ENCODE peak calls at places on chromosomes 7 and 10, in seven cellular contexts. One of them, this sample, is unnamed.

GRCh38 chr7:100476903-100477870 is 1.8 kb downstream of the TSC22D4 start:
- DNase-seq in sigmoid colon: no peak
- DNase-seq in ovary: peak
- DNase-seq in HepG2: no peak
- DNase-seq in Peyer's patch: peak
- DNase-seq in IMR-90: no peak
- DNase-seq in A549: no peak
- DNase-seq in this sample: peak

GRCh38 chr7:101237206-101238067 is at the start of gene CLDN15:
- DNase-seq in sigmoid colon: peak
- DNase-seq in ovary: peak
- DNase-seq in HepG2: peak
- DNase-seq in Peyer's patch: no peak
- DNase-seq in IMR-90: peak
- DNase-seq in A549: no peak
- DNase-seq in this sample: peak

GRCh38 chr10:131843881-131844284 is 56.9 kb upstream of the PPP2R2D start:
- DNase-seq in sigmoid colon: no peak
- DNase-seq in ovary: no peak
- DNase-seq in HepG2: no peak
- DNase-seq in Peyer's patch: no peak
- DNase-seq in IMR-90: no peak
- DNase-seq in A549: no peak
- DNase-seq in this sample: peak

GRCh38 chr10:98172495-98172894 is 38.0 kb downstream of the R3HCC1L start:
- DNase-seq in sigmoid colon: no peak
- DNase-seq in ovary: no peak
- DNase-seq in HepG2: no peak
- DNase-seq in Peyer's patch: no peak
- DNase-seq in IMR-90: no peak
- DNase-seq in A549: no peak
- DNase-seq in this sample: no peak

GRCh38 chr7:83101540-83101939 is 61.1 kb downstream of the PCLO start:
- DNase-seq in sigmoid colon: no peak
- DNase-seq in ovary: no peak
- DNase-seq in HepG2: no peak
- DNase-seq in Peyer's patch: no peak
- DNase-seq in IMR-90: no peak
- DNase-seq in A549: no peak
- DNase-seq in this sample: no peak

GRCh38 chr7:115040526-115040925 is 118.6 kb downstream of the MDFIC start:
- DNase-seq in sigmoid colon: no peak
- DNase-seq in ovary: no peak
- DNase-seq in HepG2: no peak
- DNase-seq in Peyer's patch: no peak
- DNase-seq in IMR-90: no peak
- DNase-seq in A549: no peak
- DNase-seq in this sample: no peak

GRCh38 chr10:75180592-75180991 is 30.0 kb upstream of the VDAC2 start:
- DNase-seq in sigmoid colon: no peak
- DNase-seq in ovary: no peak
- DNase-seq in HepG2: no peak
- DNase-seq in Peyer's patch: no peak
- DNase-seq in IMR-90: peak
- DNase-seq in A549: no peak
- DNase-seq in this sample: no peak

GRCh38 chr10:118850418-118851061 is 95.8 kb upstream of the CACUL1 start:
- DNase-seq in sigmoid colon: no peak
- DNase-seq in ovary: peak
- DNase-seq in HepG2: peak
- DNase-seq in Peyer's patch: peak
- DNase-seq in IMR-90: peak
- DNase-seq in A549: peak
- DNase-seq in this sample: peak

GRCh38 chr10:68600041-68600778 is 40.1 kb downstream of the TET1 start:
- DNase-seq in sigmoid colon: peak
- DNase-seq in ovary: peak
- DNase-seq in HepG2: peak
- DNase-seq in Peyer's patch: peak
- DNase-seq in IMR-90: peak
- DNase-seq in A549: peak
- DNase-seq in this sample: peak

GRCh38 chr7:24536670-24537069 is 36.6 kb upstream of the PALS2 start:
- DNase-seq in sigmoid colon: no peak
- DNase-seq in ovary: no peak
- DNase-seq in HepG2: no peak
- DNase-seq in Peyer's patch: no peak
- DNase-seq in IMR-90: no peak
- DNase-seq in A549: no peak
- DNase-seq in this sample: no peak

GRCh38 chr10:84842593-84842992 is 514.2 kb downstream of the CCSER2 start:
- DNase-seq in sigmoid colon: no peak
- DNase-seq in ovary: no peak
- DNase-seq in HepG2: no peak
- DNase-seq in Peyer's patch: no peak
- DNase-seq in IMR-90: no peak
- DNase-seq in A549: no peak
- DNase-seq in this sample: no peak

GRCh38 chr7:111083423-111083822 is 7.5 kb upstream of the LRRN3 start:
- DNase-seq in sigmoid colon: no peak
- DNase-seq in ovary: no peak
- DNase-seq in HepG2: no peak
- DNase-seq in Peyer's patch: peak
- DNase-seq in IMR-90: peak
- DNase-seq in A549: no peak
- DNase-seq in this sample: no peak

GRCh38 chr7:27148776-27149641 is 1.4 kb upstream of the HOXA6 start:
- DNase-seq in sigmoid colon: peak
- DNase-seq in ovary: peak
- DNase-seq in HepG2: no peak
- DNase-seq in Peyer's patch: no peak
- DNase-seq in IMR-90: no peak
- DNase-seq in A549: no peak
- DNase-seq in this sample: peak

GRCh38 chr10:69579661-69580060 is 6.4 kb upstream of the NEUROG3 start:
- DNase-seq in sigmoid colon: no peak
- DNase-seq in ovary: no peak
- DNase-seq in HepG2: no peak
- DNase-seq in Peyer's patch: no peak
- DNase-seq in IMR-90: no peak
- DNase-seq in A549: no peak
- DNase-seq in this sample: no peak

GRCh38 chr7:156617215-156617614 is 23.4 kb upstream of the RNF32 start:
- DNase-seq in sigmoid colon: no peak
- DNase-seq in ovary: no peak
- DNase-seq in HepG2: no peak
- DNase-seq in Peyer's patch: no peak
- DNase-seq in IMR-90: no peak
- DNase-seq in A549: no peak
- DNase-seq in this sample: no peak
- H3K4me3 ChIP-seq in sigmoid colon: no peak
- H3K4me3 ChIP-seq in ovary: no peak
- H3K4me3 ChIP-seq in HepG2: peak
- H3K4me3 ChIP-seq in Peyer's patch: peak
- H3K4me3 ChIP-seq in IMR-90: no peak
- H3K4me3 ChIP-seq in A549: no peak
- H3K4me3 ChIP-seq in this sample: no peak

GRCh38 chr7:4774007-4774406 is 1.4 kb upstream of the AP5Z1 start:
- DNase-seq in sigmoid colon: no peak
- DNase-seq in ovary: no peak
- DNase-seq in HepG2: no peak
- DNase-seq in Peyer's patch: no peak
- DNase-seq in IMR-90: no peak
- DNase-seq in A549: no peak
- DNase-seq in this sample: no peak

GRCh38 chr7:4774804-4775280 is 581 bp upstream of the AP5Z1 start:
- DNase-seq in sigmoid colon: no peak
- DNase-seq in ovary: peak
- DNase-seq in HepG2: peak
- DNase-seq in Peyer's patch: peak
- DNase-seq in IMR-90: peak
- DNase-seq in A549: no peak
- DNase-seq in this sample: peak

GRCh38 chr7:4770886-4771285 is 4.5 kb upstream of the AP5Z1 start:
- DNase-seq in sigmoid colon: no peak
- DNase-seq in ovary: no peak
- DNase-seq in HepG2: no peak
- DNase-seq in Peyer's patch: no peak
- DNase-seq in IMR-90: no peak
- DNase-seq in A549: no peak
- DNase-seq in this sample: no peak

GRCh38 chr7:4771737-4772136 is 3.7 kb upstream of the AP5Z1 start:
- DNase-seq in sigmoid colon: peak
- DNase-seq in ovary: no peak
- DNase-seq in HepG2: no peak
- DNase-seq in Peyer's patch: no peak
- DNase-seq in IMR-90: no peak
- DNase-seq in A549: no peak
- DNase-seq in this sample: no peak

DNA sequence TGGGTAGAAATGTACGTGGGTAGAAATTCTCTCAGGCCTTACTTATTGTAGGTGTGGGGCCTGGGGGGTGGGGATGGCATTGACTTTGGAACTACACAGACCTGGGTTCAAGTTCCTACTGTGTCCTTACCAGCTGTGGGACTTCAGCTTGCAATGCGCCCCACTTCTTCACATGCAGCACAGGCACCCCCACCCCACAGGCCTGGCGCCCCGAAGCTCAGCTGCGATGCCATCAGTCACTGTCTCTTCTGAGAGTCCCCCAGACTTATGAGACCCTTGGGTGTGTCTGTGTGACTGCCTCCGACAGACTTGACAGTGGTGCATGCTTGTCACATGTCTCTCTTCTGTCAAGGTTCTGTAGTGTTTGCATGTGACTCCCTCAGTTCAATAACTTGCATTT is 3.1 kb upstream of the AP5Z1 start:
- DNase-seq in sigmoid colon: no peak
- DNase-seq in ovary: no peak
- DNase-seq in HepG2: no peak
- DNase-seq in Peyer's patch: no peak
- DNase-seq in IMR-90: no peak
- DNase-seq in A549: no peak
- DNase-seq in this sample: no peak
- H3K27ac ChIP-seq in sigmoid colon: peak
- H3K27ac ChIP-seq in ovary: no peak
- H3K27ac ChIP-seq in HepG2: no peak
- H3K27ac ChIP-seq in Peyer's patch: no peak
- H3K27ac ChIP-seq in IMR-90: no peak
- H3K27ac ChIP-seq in A549: no peak
- H3K27ac ChIP-seq in this sample: no peak

GRCh38 chr7:122887848-122888247 is 1.6 kb upstream of the CADPS2 start:
- DNase-seq in sigmoid colon: no peak
- DNase-seq in ovary: no peak
- DNase-seq in HepG2: no peak
- DNase-seq in Peyer's patch: no peak
- DNase-seq in IMR-90: no peak
- DNase-seq in A549: no peak
- DNase-seq in this sample: no peak

GRCh38 chr7:122887198-122887597 is 938 bp upstream of the CADPS2 start:
- DNase-seq in sigmoid colon: peak
- DNase-seq in ovary: peak
- DNase-seq in HepG2: peak
- DNase-seq in Peyer's patch: no peak
- DNase-seq in IMR-90: peak
- DNase-seq in A549: peak
- DNase-seq in this sample: peak

GRCh38 chr7:122885583-122886356 is 490 bp downstream of the CADPS2 start:
- DNase-seq in sigmoid colon: peak
- DNase-seq in ovary: peak
- DNase-seq in HepG2: peak
- DNase-seq in Peyer's patch: no peak
- DNase-seq in IMR-90: no peak
- DNase-seq in A549: peak
- DNase-seq in this sample: peak

GRCh38 chr7:122884186-122884585 is 2.1 kb downstream of the CADPS2 start:
- DNase-seq in sigmoid colon: no peak
- DNase-seq in ovary: no peak
- DNase-seq in HepG2: no peak
- DNase-seq in Peyer's patch: no peak
- DNase-seq in IMR-90: no peak
- DNase-seq in A549: no peak
- DNase-seq in this sample: no peak

DNA sequence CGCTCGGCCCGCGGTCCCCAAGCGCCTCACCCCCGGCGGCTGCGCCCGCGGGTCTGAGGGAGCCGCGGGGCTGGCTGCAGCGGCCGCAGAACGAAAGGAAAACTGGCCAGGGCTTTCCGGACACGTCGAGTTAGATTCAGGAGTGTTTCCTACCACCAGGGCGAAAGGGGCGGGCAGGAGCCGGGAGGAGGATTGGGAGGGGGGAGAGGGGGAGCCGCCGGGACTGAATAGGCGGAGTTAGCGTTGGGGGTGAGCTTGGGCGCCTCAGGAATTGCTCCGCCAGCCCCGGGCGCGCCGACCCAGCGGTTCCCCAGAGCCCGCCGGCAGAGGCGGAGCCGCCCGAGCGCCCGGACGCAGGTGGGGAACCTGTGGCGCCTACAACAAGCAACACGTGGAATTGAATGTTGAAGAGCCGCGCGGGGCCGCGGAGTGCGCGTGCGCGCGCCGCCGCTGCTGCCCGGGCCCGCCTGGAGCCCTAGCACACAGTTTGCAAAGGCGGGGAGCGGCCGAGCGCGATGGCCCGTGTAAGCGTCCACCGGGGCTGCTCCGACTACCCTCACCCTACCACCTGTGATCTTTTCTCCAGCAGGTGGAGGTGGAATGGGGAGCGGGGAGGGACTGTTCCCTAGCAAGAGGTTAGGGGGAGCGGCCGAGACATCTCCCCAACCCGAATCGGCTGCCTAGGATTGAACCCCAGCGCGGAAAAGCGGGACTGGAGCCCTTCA is at the start of gene CADPS2:
- DNase-seq in sigmoid colon: peak
- DNase-seq in ovary: peak
- DNase-seq in HepG2: peak
- DNase-seq in Peyer's patch: peak
- DNase-seq in IMR-90: peak
- DNase-seq in A549: peak
- DNase-seq in this sample: peak
- TF ChIP-seq POLR2A in sigmoid colon: peak
- TF ChIP-seq POLR2A in ovary: peak
- TF ChIP-seq POLR2A in HepG2: peak
- TF ChIP-seq POLR2A in Peyer's patch: peak
- TF ChIP-seq POLR2A in IMR-90: no peak
- TF ChIP-seq POLR2A in A549: no peak
- TF ChIP-seq POLR2A in this sample: no peak

GRCh38 chr7:128940494-128941322 is 3.0 kb downstream of the IRF5 start:
- DNase-seq in sigmoid colon: peak
- DNase-seq in ovary: no peak
- DNase-seq in HepG2: no peak
- DNase-seq in Peyer's patch: peak
- DNase-seq in IMR-90: no peak
- DNase-seq in A549: no peak
- DNase-seq in this sample: peak
- H3K4me3 ChIP-seq in sigmoid colon: peak
- H3K4me3 ChIP-seq in ovary: no peak
- H3K4me3 ChIP-seq in HepG2: peak
- H3K4me3 ChIP-seq in Peyer's patch: no peak
- H3K4me3 ChIP-seq in IMR-90: no peak
- H3K4me3 ChIP-seq in A549: no peak
- H3K4me3 ChIP-seq in this sample: peak

GRCh38 chr10:5890519-5890878 is 456 bp downstream of the FBH1 start:
- DNase-seq in sigmoid colon: peak
- DNase-seq in ovary: no peak
- DNase-seq in HepG2: peak
- DNase-seq in Peyer's patch: no peak
- DNase-seq in IMR-90: no peak
- DNase-seq in A549: peak
- DNase-seq in this sample: no peak
- H3K27ac ChIP-seq in sigmoid colon: peak
- H3K27ac ChIP-seq in ovary: peak
- H3K27ac ChIP-seq in HepG2: peak
- H3K27ac ChIP-seq in Peyer's patch: peak
- H3K27ac ChIP-seq in IMR-90: peak
- H3K27ac ChIP-seq in A549: peak
- H3K27ac ChIP-seq in this sample: peak